ENCODE peak calls at places on chromosomes 12 and 14, in six cellular contexts. Q, R, H, Z, I and D are unnamed samples.

GRCh38 chr14:67764496-67764895 is 51.9 kb downstream of the ZFYVE26 start:
- DNase-seq in I (no peak), Q (no peak), Z (no peak), R (peak; percentile 27), H (no peak), D (no peak)

GRCh38 chr12:27525373-27525772 is 1.4 kb downstream of the PPFIBP1 start:
- DNase-seq in Q (no peak), R (no peak), H (no peak), Z (peak; percentile 72), I (peak; percentile 90), D (no peak)

GRCh38 chr12:108972226-108972757 is 48.6 kb downstream of the SVOP start:
- DNase-seq in R (no peak), H (no peak), Q (no peak), I (no peak), Z (no peak), D (no peak)

GRCh38 chr14:20698018-20698329 is 9.4 kb downstream of the ANG start:
- DNase-seq in R (no peak), Q (no peak), Z (no peak), I (no peak), H (no peak), D (no peak)

GRCh38 chr12:116324684-116325664 is 47.5 kb upstream of the MED13L start:
- DNase-seq in H (no peak), Z (no peak), I (no peak), R (no peak), Q (no peak), D (no peak)

GRCh38 chr12:113145720-113146551 is 3.6 kb upstream of the CFAP73 start:
- DNase-seq in H (no peak), Z (no peak), R (no peak), Q (no peak), I (peak; percentile 45), D (no peak)

GRCh38 chr12:67593041-67593870 is 55.3 kb upstream of the DYRK2 start:
- DNase-seq in I (peak; percentile 54), H (no peak), Z (no peak), Q (no peak), R (peak; percentile 88), D (no peak)

GRCh38 chr14:71532349-71532748 is 399.9 kb upstream of the RGS6 start:
- DNase-seq in R (no peak), H (no peak), Q (no peak), I (peak; percentile 79), Z (no peak), D (no peak)

GRCh38 chr12:93832126-93832525 is 155.0 kb downstream of the CRADD start:
- DNase-seq in Q (no peak), Z (no peak), H (no peak), I (no peak), R (no peak), D (no peak)

GRCh38 chr14:85250369-85250768 is 279.6 kb upstream of the FLRT2 start:
- DNase-seq in R (no peak), I (no peak), Q (no peak), H (no peak), Z (no peak), D (no peak)

GRCh38 chr12:22334696-22335290 is at the start of gene ST8SIA1:
- DNase-seq in I (peak; percentile 8), R (peak; percentile 43), Z (peak; percentile 82), H (peak; percentile 52), Q (peak; percentile 20), D (peak; percentile 23)

GRCh38 chr14:89315493-89316456 is 101.3 kb downstream of the FOXN3 start:
- DNase-seq in R (no peak), I (no peak), H (no peak), Z (no peak), Q (no peak), D (no peak)

GRCh38 chr12:71947645-71948105 is 9.0 kb downstream of the TPH2 start:
- DNase-seq in R (no peak), Q (no peak), I (peak; percentile 67), Z (no peak), H (no peak), D (no peak)

GRCh38 chr12:80068173-80068572 is 31.2 kb upstream of the OTOGL start:
- DNase-seq in H (no peak), I (no peak), Z (no peak), Q (no peak), R (no peak), D (no peak)

GRCh38 chr14:24436355-24437019 is 6.1 kb downstream of the SDR39U1 start:
- DNase-seq in H (no peak), Z (peak; percentile 67), I (peak; percentile 92), Q (no peak), R (no peak), D (no peak)

GRCh38 chr14:103290056-103290455 is 44.0 kb upstream of the EIF5 start:
- DNase-seq in H (no peak), I (no peak), Q (no peak), R (no peak), Z (no peak), D (no peak)

GRCh38 chr14:91414475-91415342 is 2.9 kb downstream of the CCDC88C start:
- DNase-seq in R (no peak), Z (no peak), Q (no peak), H (no peak), I (no peak), D (no peak)

GRCh38 chr14:68961781-68962584 is 17.1 kb downstream of the ACTN1 start:
- DNase-seq in Z (no peak), H (peak; percentile 72), Q (no peak), R (no peak), I (peak; percentile 70), D (no peak)

GRCh38 chr12:105721051-105721825 is 390.7 kb downstream of the C12orf75 start:
- DNase-seq in Z (no peak), Q (no peak), R (no peak), H (no peak), I (no peak), D (no peak)

GRCh38 chr12:52417742-52418141 is 11.6 kb upstream of the KRT82 start:
- DNase-seq in I (no peak), Q (no peak), R (no peak), H (no peak), Z (no peak), D (no peak)

GRCh38 chr14:93246534-93246933 is 39.5 kb downstream of the UBR7 start:
- DNase-seq in H (no peak), I (no peak), Z (no peak), Q (no peak), R (no peak), D (no peak)